ENCODE peak calls at places on chromosome 19, in nine cellular contexts. J is LHCN-M2; R is GM13977; W is SK-N-SH; V is EH; X is stimulated activated CD8-positive, alpha-beta memory T cell treated with anti-CD3 and anti-CD28 coated beads, Interleukin-2, amount 100 ng/mL, for 1 hour; B is lower lobe of right lung; H is anterior cingulate cortex; U is activated T-helper 9 cell treated with anti-CD3 and anti-CD28 coated beads, Interleukin-2, amount 50 U/mL, for 16 hours. Y is an unnamed sample.

GRCh38 chr19:17473041-17473440 is 2.7 kb downstream of the SLC27A1 start:
- DNase-seq in J (peak; percentile 78), R (no peak), W (no peak), V (peak; percentile 80), X (no peak), B (no peak), H (no peak), U (no peak), Y (peak; percentile 85)

GRCh38 chr19:45104658-45105384 is 11.8 kb downstream of the PPP1R37 start:
- DNase-seq in J (no peak), R (no peak), W (no peak), V (no peak), X (no peak), B (no peak), H (no peak), U (no peak), Y (no peak)

GRCh38 chr19:55344444-55344843 is 4.8 kb downstream of the KMT5C start:
- DNase-seq in J (peak; percentile 90), R (no peak), W (peak; percentile 91), V (peak; percentile 29), X (no peak), B (no peak), H (peak; percentile 41), U (no peak), Y (peak; percentile 45)

GRCh38 chr19:1275260-1275975 is at the start of gene FAM174C:
- DNase-seq in J (peak; percentile 97), R (peak; percentile 99), W (peak; percentile 97), V (peak; percentile 96), X (peak; percentile 97), B (peak; percentile 97), H (peak; percentile 96), U (peak; percentile 94), Y (peak; percentile 96)

GRCh38 chr19:20422216-20422615 is 143.4 kb downstream of the ZNF737 start:
- DNase-seq in J (no peak), R (no peak), W (no peak), V (no peak), X (no peak), B (no peak), H (no peak), U (no peak), Y (no peak)

GRCh38 chr19:58356236-58356970 is 3.1 kb upstream of the A1BG start:
- DNase-seq in J (peak; percentile 29), R (peak; percentile 63), W (no peak), V (peak; percentile 46), X (no peak), B (peak; percentile 45), H (no peak), U (no peak), Y (no peak)

GRCh38 chr19:55591555-55591954 is 7.8 kb downstream of the FIZ1 start:
- DNase-seq in J (no peak), R (no peak), W (no peak), V (no peak), X (no peak), B (no peak), H (no peak), U (no peak), Y (no peak)

GRCh38 chr19:1010586-1011510 is 10.1 kb downstream of the TMEM259 start:
- DNase-seq in J (no peak), R (no peak), W (no peak), V (no peak), X (no peak), B (no peak), H (no peak), U (no peak), Y (no peak)

GRCh38 chr19:7522923-7523667 is 671 bp downstream of the MCOLN1 start:
- DNase-seq in J (no peak), R (no peak), W (peak; percentile 44), V (peak; percentile 41), X (no peak), B (peak; percentile 51), H (no peak), U (no peak), Y (peak; percentile 18)

GRCh38 chr19:57903298-57904174 is 12.9 kb downstream of the ZNF417 start:
- DNase-seq in J (peak; percentile 52), R (no peak), W (peak; percentile 42), V (peak; percentile 47), X (no peak), B (no peak), H (no peak), U (no peak), Y (peak; percentile 40)

GRCh38 chr19:4284176-4284958 is 5.3 kb downstream of the SHD start:
- DNase-seq in J (peak; percentile 29), R (no peak), W (peak; percentile 93), V (peak; percentile 16), X (no peak), B (no peak), H (no peak), U (no peak), Y (peak; percentile 18)

GRCh38 chr19:39236527-39236926 is 8.3 kb downstream of the IFNL3 start:
- DNase-seq in J (no peak), R (no peak), W (no peak), V (no peak), X (peak; percentile 18), B (no peak), H (no peak), U (no peak), Y (no peak)

GRCh38 chr19:23470873-23471555 is 75.7 kb upstream of the ZNF91 start:
- DNase-seq in J (no peak), R (no peak), W (peak; percentile 3), V (no peak), X (no peak), B (no peak), H (no peak), U (no peak), Y (no peak)

GRCh38 chr19:30001301-30001700 is 59.3 kb downstream of the URI1 start:
- DNase-seq in J (no peak), R (no peak), W (no peak), V (no peak), X (no peak), B (no peak), H (no peak), U (no peak), Y (no peak)

GRCh38 chr19:54248016-54248601 is 5.5 kb upstream of the LILRA6 start:
- DNase-seq in J (peak; percentile 7), R (no peak), W (no peak), V (peak; percentile 40), X (no peak), B (peak; percentile 62), H (no peak), U (peak; percentile 9), Y (peak; percentile 44)

GRCh38 chr19:29019403-29019802 is 193.5 kb downstream of the UQCRFS1 start:
- DNase-seq in J (no peak), R (no peak), W (no peak), V (no peak), X (no peak), B (no peak), H (no peak), U (no peak), Y (no peak)